ENCODE peak calls at places on chromosomes 5 and 9, in eight cellular contexts. One of them, this sample, is unnamed.

GRCh38 chr5:77171141-77171910 is 39.2 kb upstream of the PDE8B start:
- DNase-seq in IMR-90: no peak
- DNase-seq in progenitor cell of endocrine pancreas: no peak
- DNase-seq in endodermal cell: no peak
- DNase-seq in pancreas: no peak
- DNase-seq in heart left ventricle: no peak
- DNase-seq in ovary: no peak
- DNase-seq in cardiac muscle cell: no peak
- DNase-seq in this sample: no peak

GRCh38 chr5:154205441-154206117 is 15.0 kb downstream of the GALNT10 start:
- DNase-seq in progenitor cell of endocrine pancreas: no peak
- DNase-seq in heart left ventricle: no peak
- DNase-seq in endodermal cell: no peak
- DNase-seq in ovary: no peak
- DNase-seq in IMR-90: peak
- DNase-seq in pancreas: no peak
- DNase-seq in cardiac muscle cell: no peak
- DNase-seq in this sample: no peak

GRCh38 chr5:100273846-100274580 is 261.2 kb upstream of the FAM174A start:
- DNase-seq in heart left ventricle: no peak
- DNase-seq in progenitor cell of endocrine pancreas: no peak
- DNase-seq in pancreas: no peak
- DNase-seq in IMR-90: no peak
- DNase-seq in ovary: no peak
- DNase-seq in endodermal cell: no peak
- DNase-seq in cardiac muscle cell: no peak
- DNase-seq in this sample: no peak

GRCh38 chr5:16616536-16617271 is at the start of gene RETREG1:
- DNase-seq in pancreas: peak
- DNase-seq in endodermal cell: peak
- DNase-seq in cardiac muscle cell: peak
- DNase-seq in ovary: peak
- DNase-seq in heart left ventricle: peak
- DNase-seq in IMR-90: no peak
- DNase-seq in progenitor cell of endocrine pancreas: peak
- DNase-seq in this sample: peak

GRCh38 chr5:67002832-67003231 is 193.8 kb downstream of the CD180 start:
- DNase-seq in endodermal cell: no peak
- DNase-seq in IMR-90: no peak
- DNase-seq in heart left ventricle: no peak
- DNase-seq in cardiac muscle cell: no peak
- DNase-seq in progenitor cell of endocrine pancreas: no peak
- DNase-seq in ovary: no peak
- DNase-seq in pancreas: no peak
- DNase-seq in this sample: no peak

GRCh38 chr9:125763373-125763772 is 16.2 kb downstream of the PBX3 start:
- DNase-seq in progenitor cell of endocrine pancreas: no peak
- DNase-seq in heart left ventricle: no peak
- DNase-seq in endodermal cell: no peak
- DNase-seq in ovary: no peak
- DNase-seq in IMR-90: peak
- DNase-seq in cardiac muscle cell: peak
- DNase-seq in pancreas: no peak
- DNase-seq in this sample: no peak

GRCh38 chr5:11234501-11234911 is 473.5 kb upstream of the DAP start:
- DNase-seq in heart left ventricle: peak
- DNase-seq in pancreas: no peak
- DNase-seq in IMR-90: no peak
- DNase-seq in cardiac muscle cell: peak
- DNase-seq in progenitor cell of endocrine pancreas: no peak
- DNase-seq in endodermal cell: peak
- DNase-seq in ovary: no peak
- DNase-seq in this sample: peak

GRCh38 chr9:114286146-114286679 is 36.7 kb upstream of the ORM1 start:
- DNase-seq in heart left ventricle: no peak
- DNase-seq in endodermal cell: peak
- DNase-seq in progenitor cell of endocrine pancreas: no peak
- DNase-seq in IMR-90: no peak
- DNase-seq in ovary: peak
- DNase-seq in pancreas: no peak
- DNase-seq in cardiac muscle cell: no peak
- DNase-seq in this sample: no peak

GRCh38 chr5:150599917-150600511 is 40.4 kb upstream of the SYNPO start:
- DNase-seq in pancreas: peak
- DNase-seq in heart left ventricle: peak
- DNase-seq in progenitor cell of endocrine pancreas: no peak
- DNase-seq in IMR-90: peak
- DNase-seq in ovary: peak
- DNase-seq in cardiac muscle cell: no peak
- DNase-seq in endodermal cell: no peak
- DNase-seq in this sample: peak

GRCh38 chr9:123287639-123288038 is 19.3 kb upstream of the STRBP start:
- DNase-seq in pancreas: no peak
- DNase-seq in endodermal cell: no peak
- DNase-seq in IMR-90: no peak
- DNase-seq in ovary: no peak
- DNase-seq in progenitor cell of endocrine pancreas: no peak
- DNase-seq in heart left ventricle: no peak
- DNase-seq in cardiac muscle cell: no peak
- DNase-seq in this sample: no peak

GRCh38 chr5:136235316-136235715 is 42.4 kb upstream of the SMIM32 start:
- DNase-seq in pancreas: no peak
- DNase-seq in IMR-90: no peak
- DNase-seq in ovary: no peak
- DNase-seq in cardiac muscle cell: no peak
- DNase-seq in progenitor cell of endocrine pancreas: no peak
- DNase-seq in heart left ventricle: no peak
- DNase-seq in endodermal cell: no peak
- DNase-seq in this sample: no peak

GRCh38 chr5:39716532-39716971 is 291.8 kb upstream of the DAB2 start:
- DNase-seq in endodermal cell: peak
- DNase-seq in IMR-90: peak
- DNase-seq in progenitor cell of endocrine pancreas: peak
- DNase-seq in cardiac muscle cell: peak
- DNase-seq in ovary: no peak
- DNase-seq in pancreas: peak
- DNase-seq in heart left ventricle: no peak
- DNase-seq in this sample: no peak

GRCh38 chr5:31235381-31235780 is 41.9 kb downstream of the CDH6 start:
- DNase-seq in pancreas: no peak
- DNase-seq in IMR-90: peak
- DNase-seq in endodermal cell: no peak
- DNase-seq in cardiac muscle cell: no peak
- DNase-seq in ovary: no peak
- DNase-seq in heart left ventricle: no peak
- DNase-seq in progenitor cell of endocrine pancreas: no peak
- DNase-seq in this sample: no peak

GRCh38 chr5:31238497-31238896 is 45.0 kb downstream of the CDH6 start:
- DNase-seq in heart left ventricle: no peak
- DNase-seq in cardiac muscle cell: no peak
- DNase-seq in endodermal cell: no peak
- DNase-seq in IMR-90: no peak
- DNase-seq in ovary: no peak
- DNase-seq in progenitor cell of endocrine pancreas: no peak
- DNase-seq in pancreas: no peak
- DNase-seq in this sample: no peak

GRCh38 chr5:31236339-31236738 is 42.9 kb downstream of the CDH6 start:
- DNase-seq in heart left ventricle: no peak
- DNase-seq in cardiac muscle cell: no peak
- DNase-seq in progenitor cell of endocrine pancreas: no peak
- DNase-seq in endodermal cell: no peak
- DNase-seq in ovary: no peak
- DNase-seq in pancreas: no peak
- DNase-seq in IMR-90: no peak
- DNase-seq in this sample: no peak

GRCh38 chr5:31232273-31232888 is 38.9 kb downstream of the CDH6 start:
- DNase-seq in cardiac muscle cell: peak
- DNase-seq in heart left ventricle: peak
- DNase-seq in IMR-90: peak
- DNase-seq in endodermal cell: peak
- DNase-seq in progenitor cell of endocrine pancreas: no peak
- DNase-seq in ovary: no peak
- DNase-seq in pancreas: no peak
- DNase-seq in this sample: no peak

DNA sequence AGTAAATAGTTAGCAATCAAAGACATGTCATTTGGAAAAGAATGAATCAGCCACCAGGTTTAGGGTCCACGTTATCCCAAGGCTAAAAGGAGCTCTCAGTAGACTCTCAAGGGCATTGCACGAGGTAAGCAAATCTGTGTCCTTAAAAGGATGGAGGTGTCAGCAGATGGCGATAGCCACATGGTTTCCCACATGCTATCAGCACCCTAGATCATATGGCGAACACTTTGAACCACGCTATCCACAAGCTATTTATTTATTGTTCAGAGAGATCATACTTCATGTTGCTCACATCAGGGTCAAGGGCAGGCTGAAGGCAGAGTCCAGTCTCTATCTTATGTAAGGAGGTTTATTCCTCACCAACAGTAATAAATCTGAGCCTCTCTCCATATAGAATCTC is 43.7 kb downstream of the CDH6 start:
- DNase-seq in IMR-90: peak
- DNase-seq in heart left ventricle: no peak
- DNase-seq in cardiac muscle cell: no peak
- DNase-seq in endodermal cell: peak
- DNase-seq in pancreas: no peak
- DNase-seq in ovary: no peak
- DNase-seq in progenitor cell of endocrine pancreas: no peak
- DNase-seq in this sample: no peak
- TF ChIP-seq CTCF in IMR-90: no peak
- TF ChIP-seq CTCF in heart left ventricle: no peak
- TF ChIP-seq CTCF in cardiac muscle cell: no peak
- TF ChIP-seq CTCF in endodermal cell: peak
- TF ChIP-seq CTCF in pancreas: no peak
- TF ChIP-seq CTCF in ovary: no peak
- TF ChIP-seq CTCF in progenitor cell of endocrine pancreas: no peak
- TF ChIP-seq CTCF in this sample: no peak

GRCh38 chr9:859251-859650 is 17.8 kb downstream of the DMRT1 start:
- DNase-seq in cardiac muscle cell: no peak
- DNase-seq in pancreas: no peak
- DNase-seq in endodermal cell: no peak
- DNase-seq in IMR-90: no peak
- DNase-seq in heart left ventricle: no peak
- DNase-seq in ovary: no peak
- DNase-seq in progenitor cell of endocrine pancreas: no peak
- DNase-seq in this sample: no peak
- TF ChIP-seq CTCF in cardiac muscle cell: no peak
- TF ChIP-seq CTCF in pancreas: no peak
- TF ChIP-seq CTCF in endodermal cell: no peak
- TF ChIP-seq CTCF in IMR-90: no peak
- TF ChIP-seq CTCF in heart left ventricle: no peak
- TF ChIP-seq CTCF in ovary: no peak
- TF ChIP-seq CTCF in progenitor cell of endocrine pancreas: no peak
- TF ChIP-seq CTCF in this sample: no peak

GRCh38 chr9:112032733-112033132 is 136.1 kb downstream of the UGCG start:
- DNase-seq in IMR-90: peak
- DNase-seq in pancreas: no peak
- DNase-seq in endodermal cell: peak
- DNase-seq in heart left ventricle: no peak
- DNase-seq in progenitor cell of endocrine pancreas: no peak
- DNase-seq in ovary: no peak
- DNase-seq in cardiac muscle cell: peak
- DNase-seq in this sample: no peak

GRCh38 chr9:112031400-112031799 is 134.8 kb downstream of the UGCG start:
- DNase-seq in cardiac muscle cell: no peak
- DNase-seq in endodermal cell: no peak
- DNase-seq in heart left ventricle: no peak
- DNase-seq in pancreas: no peak
- DNase-seq in ovary: no peak
- DNase-seq in progenitor cell of endocrine pancreas: no peak
- DNase-seq in IMR-90: no peak
- DNase-seq in this sample: no peak

GRCh38 chr9:112032009-112032408 is 135.4 kb downstream of the UGCG start:
- DNase-seq in ovary: no peak
- DNase-seq in pancreas: no peak
- DNase-seq in IMR-90: no peak
- DNase-seq in progenitor cell of endocrine pancreas: no peak
- DNase-seq in cardiac muscle cell: no peak
- DNase-seq in heart left ventricle: no peak
- DNase-seq in endodermal cell: peak
- DNase-seq in this sample: no peak

GRCh38 chr9:112028242-112029221 is 131.9 kb downstream of the UGCG start:
- DNase-seq in endodermal cell: peak
- DNase-seq in progenitor cell of endocrine pancreas: no peak
- DNase-seq in pancreas: no peak
- DNase-seq in heart left ventricle: no peak
- DNase-seq in cardiac muscle cell: no peak
- DNase-seq in IMR-90: no peak
- DNase-seq in ovary: no peak
- DNase-seq in this sample: no peak

DNA sequence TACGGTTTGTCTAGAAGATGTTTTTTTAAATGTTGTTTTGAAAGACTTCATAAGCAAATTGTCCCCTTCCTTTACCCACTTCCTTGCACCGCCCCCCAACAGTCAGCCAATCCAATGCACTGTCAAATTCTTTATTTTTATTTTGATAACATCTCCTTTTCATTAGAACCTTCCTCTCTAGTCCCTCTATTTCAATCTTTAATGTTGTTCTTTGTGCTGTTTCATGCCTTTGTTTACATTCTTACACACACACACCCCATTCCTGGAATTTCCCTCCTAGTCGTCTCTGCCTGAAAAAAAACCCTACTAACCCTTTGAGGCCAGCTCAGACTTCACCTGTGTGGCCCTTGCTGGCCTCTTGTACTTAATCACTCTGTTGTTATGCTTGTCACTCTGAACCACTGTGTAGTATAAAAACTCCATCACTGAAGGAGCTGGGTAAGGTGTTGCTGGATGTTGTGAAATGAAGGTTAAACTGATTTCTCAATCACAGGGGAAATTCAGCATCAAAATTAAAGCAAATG is 133.4 kb downstream of the UGCG start:
- DNase-seq in heart left ventricle: no peak
- DNase-seq in pancreas: no peak
- DNase-seq in progenitor cell of endocrine pancreas: no peak
- DNase-seq in cardiac muscle cell: peak
- DNase-seq in IMR-90: peak
- DNase-seq in ovary: no peak
- DNase-seq in endodermal cell: peak
- DNase-seq in this sample: no peak
- TF ChIP-seq CTCF in heart left ventricle: no peak
- TF ChIP-seq CTCF in pancreas: no peak
- TF ChIP-seq CTCF in progenitor cell of endocrine pancreas: no peak
- TF ChIP-seq CTCF in cardiac muscle cell: no peak
- TF ChIP-seq CTCF in IMR-90: no peak
- TF ChIP-seq CTCF in ovary: no peak
- TF ChIP-seq CTCF in endodermal cell: no peak
- TF ChIP-seq CTCF in this sample: no peak

DNA sequence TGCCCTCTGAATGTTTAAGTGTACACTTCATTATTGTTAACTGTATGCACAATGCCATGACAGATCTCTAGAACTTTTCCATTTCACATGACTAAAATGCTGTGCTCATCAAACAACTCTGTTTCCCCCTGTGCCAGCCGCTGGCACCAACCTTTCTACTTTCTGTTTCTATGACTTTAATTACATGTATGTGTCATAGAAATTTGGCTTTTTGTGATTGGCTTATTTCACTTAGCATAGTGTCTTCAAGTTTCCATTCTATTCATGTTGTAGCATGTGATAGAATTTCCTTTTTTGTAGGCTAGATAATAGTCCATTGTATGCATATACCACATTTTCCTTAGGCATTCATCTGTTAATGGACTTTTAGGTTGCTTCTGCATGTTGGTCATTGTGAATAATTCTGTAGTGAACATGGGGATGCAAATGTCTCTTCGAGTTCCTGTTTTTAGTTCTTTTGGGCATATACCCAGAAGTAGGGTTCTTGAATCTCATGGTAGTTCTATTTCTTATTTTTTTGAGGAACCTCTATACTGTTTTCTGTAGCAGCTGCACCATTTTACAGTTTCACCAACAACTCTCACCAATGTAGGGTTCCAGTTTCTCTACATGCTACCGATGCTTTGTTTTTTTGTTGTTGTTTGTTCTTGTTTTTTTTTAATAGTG is 184.4 kb upstream of the DMRT1 start:
- DNase-seq in IMR-90: no peak
- DNase-seq in progenitor cell of endocrine pancreas: no peak
- DNase-seq in heart left ventricle: no peak
- DNase-seq in cardiac muscle cell: no peak
- DNase-seq in endodermal cell: no peak
- DNase-seq in pancreas: no peak
- DNase-seq in ovary: no peak
- DNase-seq in this sample: no peak
- TF ChIP-seq CTCF in IMR-90: no peak
- TF ChIP-seq CTCF in progenitor cell of endocrine pancreas: no peak
- TF ChIP-seq CTCF in heart left ventricle: no peak
- TF ChIP-seq CTCF in cardiac muscle cell: no peak
- TF ChIP-seq CTCF in endodermal cell: no peak
- TF ChIP-seq CTCF in pancreas: no peak
- TF ChIP-seq CTCF in ovary: no peak
- TF ChIP-seq CTCF in this sample: no peak

This sample was measured in heart right ventricle.